ENCODE peak calls at places on chromosomes 3 and 15, in eight cellular contexts. D is fibroblast of lung; O is tibial artery; X is CD4-positive, alpha-beta memory T cell; N is substantia nigra; M is CD8-positive, alpha-beta memory T cell; Z is dorsolateral prefrontal cortex; A is naive thymus-derived CD4-positive, alpha-beta T cell. U is an unnamed sample.

GRCh38 chr3:161462138-161462537 is 34.5 kb upstream of the OTOL1 start:
- DNase-seq in A (no peak), D (no peak), M (no peak), N (no peak), Z (no peak), O (no peak), X (no peak), U (no peak)

GRCh38 chr15:38683382-38684242 is 119.0 kb upstream of the RASGRP1 start:
- DNase-seq in N (peak; percentile 29), X (peak; percentile 70), D (peak; percentile 29), O (no peak), Z (peak; percentile 69), M (peak; percentile 67), A (peak; percentile 43), U (no peak)

GRCh38 chr3:134642445-134643149 is 8.2 kb downstream of the KY start:
- DNase-seq in N (no peak), O (no peak), D (no peak), Z (no peak), A (no peak), M (no peak), X (no peak), U (no peak)

GRCh38 chr3:45546636-45547201 is 47.8 kb upstream of the LIMD1 start:
- DNase-seq in A (no peak), N (peak; percentile 50), O (no peak), M (no peak), X (no peak), D (no peak), Z (no peak), U (no peak)

GRCh38 chr15:89888214-89888804 is 5.5 kb downstream of the AP3S2 start:
- DNase-seq in N (no peak), X (no peak), A (no peak), D (peak; percentile 66), Z (no peak), O (no peak), M (no peak), U (no peak)

GRCh38 chr15:54979949-54980348 is 216.8 kb downstream of the RSL24D1 start:
- DNase-seq in Z (no peak), A (no peak), N (no peak), D (no peak), O (no peak), M (no peak), X (no peak), U (no peak)

GRCh38 chr3:72185549-72186484 is 400.9 kb upstream of the PROK2 start:
- DNase-seq in N (no peak), A (no peak), X (no peak), Z (no peak), D (peak; percentile 92), O (no peak), M (no peak), U (peak; percentile 79)

GRCh38 chr3:98972720-98973119 is 71.2 kb upstream of the DCBLD2 start:
- DNase-seq in N (no peak), M (no peak), D (no peak), A (no peak), X (no peak), O (no peak), Z (no peak), U (no peak)

GRCh38 chr3:6438031-6438430 is 422.9 kb upstream of the GRM7 start:
- DNase-seq in N (no peak), M (no peak), O (no peak), Z (no peak), X (no peak), A (no peak), D (peak; percentile 5), U (no peak)

GRCh38 chr3:172159962-172160538 is 120.7 kb downstream of the FNDC3B start:
- DNase-seq in D (peak; percentile 61), N (no peak), X (no peak), Z (no peak), A (no peak), M (no peak), O (peak; percentile 76), U (no peak)

GRCh38 chr3:134004841-134005240 is 24.9 kb downstream of the SLCO2A1 start:
- DNase-seq in D (peak; percentile 40), X (no peak), Z (no peak), A (no peak), M (no peak), N (no peak), O (no peak), U (no peak)

GRCh38 chr15:24760066-24760465 is 84.5 kb downstream of the NPAP1 start:
- DNase-seq in A (no peak), X (no peak), O (no peak), M (no peak), N (no peak), Z (no peak), D (no peak), U (no peak)

GRCh38 chr15:67880651-67881182 is 40.9 kb upstream of the RNU6-1 start:
- DNase-seq in D (peak; percentile 47), O (peak; percentile 38), A (no peak), Z (no peak), M (no peak), N (no peak), X (no peak), U (peak; percentile 43)

GRCh38 chr3:27632431-27633223 is 89.5 kb downstream of the EOMES start:
- DNase-seq in A (peak; percentile 29), N (peak; percentile 5), Z (no peak), M (peak; percentile 46), O (peak; percentile 28), D (peak; percentile 77), X (peak; percentile 50), U (no peak)

GRCh38 chr3:172347895-172348680 is 100.2 kb downstream of the GHSR start:
- DNase-seq in O (no peak), Z (no peak), N (no peak), M (no peak), X (no peak), D (no peak), A (no peak), U (no peak)

DNA sequence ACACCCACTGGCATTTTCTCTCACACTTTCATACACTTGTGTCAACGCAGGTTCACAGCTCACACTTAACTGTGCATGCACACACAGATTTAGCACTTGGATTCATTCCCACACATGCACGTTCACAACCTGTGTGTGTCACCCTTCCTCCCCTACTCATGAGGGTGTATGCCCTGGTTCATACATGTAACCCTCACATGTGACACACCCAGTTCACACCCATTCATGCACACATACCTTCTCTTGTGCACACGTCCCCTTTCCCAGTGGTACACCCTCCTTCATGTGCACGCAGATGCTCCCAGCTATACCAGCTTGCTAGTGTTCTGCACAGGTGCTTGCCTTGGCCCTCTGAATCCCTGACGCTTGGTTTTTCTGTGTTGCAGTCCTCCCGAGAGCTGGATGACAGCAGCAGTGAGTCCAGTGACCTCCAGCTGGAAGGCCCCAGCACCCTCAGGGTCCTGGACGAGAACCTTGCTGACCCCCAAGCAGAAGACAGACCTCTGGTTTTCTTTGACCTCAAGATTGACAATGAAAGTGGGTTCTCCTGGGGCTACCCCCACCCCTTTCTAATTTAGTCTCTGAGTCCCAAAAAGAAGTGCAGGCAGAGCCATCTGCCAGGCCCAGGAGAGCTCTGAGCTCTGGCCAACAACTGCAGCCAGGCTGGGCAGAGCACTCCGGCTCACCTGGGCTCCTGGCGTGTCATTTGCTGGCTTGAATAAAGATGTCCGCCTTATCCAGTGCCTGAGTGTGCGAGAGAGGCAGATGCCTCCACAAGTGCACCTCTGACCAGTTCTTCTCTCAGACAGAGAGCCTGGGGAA is 39.5 kb downstream of the GOLGA6A start:
- DNase-seq in X (no peak), D (no peak), Z (no peak), M (no peak), O (no peak), N (no peak), A (no peak), U (no peak)
- H3K27ac ChIP-seq in X (no peak overlapping the region), D (no peak overlapping the region), Z (no peak overlapping the region), M (no peak overlapping the region), O (peak overlapping the region; percentile 40), N (no peak overlapping the region), A (no peak overlapping the region), U (no peak overlapping the region)

DNA sequence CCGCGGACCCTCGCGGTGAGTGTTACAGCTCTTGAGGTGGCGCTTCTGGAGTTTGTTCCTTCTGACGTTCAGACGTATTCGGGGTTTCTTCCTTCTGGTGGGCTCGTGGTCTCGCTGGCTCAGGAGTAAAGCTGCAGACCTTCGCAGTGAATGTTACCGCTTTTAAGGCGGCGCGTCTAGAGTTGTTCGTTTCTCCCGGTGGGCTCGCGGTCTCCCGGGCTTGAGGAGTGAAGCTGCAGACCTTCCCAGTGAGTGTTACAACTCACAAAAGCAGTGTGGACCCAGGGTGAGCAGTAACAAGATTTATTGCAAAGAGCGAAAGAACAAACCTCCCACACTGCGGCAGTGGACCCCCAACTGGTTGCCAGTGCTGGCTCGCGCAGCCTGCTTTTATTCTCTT is 177.1 kb downstream of the UACA start:
- DNase-seq in X (no peak), O (no peak), Z (no peak), N (no peak), M (no peak), D (no peak), A (no peak), U (no peak)
- H3K27ac ChIP-seq in X (no peak overlapping the region), O (no peak overlapping the region), Z (no peak overlapping the region), N (no peak overlapping the region), M (no peak overlapping the region), D (no peak overlapping the region), A (no peak overlapping the region), U (no peak overlapping the region)

DNA sequence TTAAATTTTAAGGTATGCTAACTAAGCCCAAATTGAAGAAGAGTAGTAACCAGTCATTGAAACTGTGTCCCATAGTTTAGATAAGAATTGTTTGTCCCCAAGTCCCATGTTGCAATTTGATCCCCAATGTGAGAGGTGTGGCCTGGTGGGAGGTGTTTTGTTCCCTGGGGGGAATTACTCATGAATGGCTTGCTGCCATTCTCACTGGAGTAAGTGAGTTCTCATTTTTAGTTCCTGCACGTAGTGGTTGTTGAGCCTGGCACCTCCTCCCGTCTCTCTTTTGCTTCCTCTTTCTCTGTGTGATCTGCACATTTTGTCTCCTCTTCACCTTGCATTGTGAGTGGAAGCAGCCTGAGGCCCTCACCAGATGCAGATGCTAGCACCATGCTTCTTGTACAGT is 1271.0 kb downstream of the NSUN3 start:
- DNase-seq in N (no peak), A (no peak), D (no peak), M (no peak), Z (no peak), O (no peak), X (no peak), U (no peak)
- H3K27ac ChIP-seq in N (no peak overlapping the region), A (no peak overlapping the region), D (no peak overlapping the region), M (no peak overlapping the region), Z (no peak overlapping the region), O (no peak overlapping the region), X (no peak overlapping the region), U (no peak overlapping the region)

GRCh38 chr3:126348308-126348920 is 8.8 kb downstream of the KLF15 start:
- DNase-seq in X (no peak), O (peak; percentile 15), N (no peak), M (no peak), D (no peak), A (peak; percentile 2), Z (peak; percentile 10), U (no peak)

GRCh38 chr3:126350502-126351085 is 6.6 kb downstream of the KLF15 start:
- DNase-seq in M (no peak), N (no peak), Z (peak; percentile 9), A (no peak), O (peak; percentile 18), X (no peak), D (no peak), U (no peak)

GRCh38 chr3:126351086-126351770 is 6.0 kb downstream of the KLF15 start:
- DNase-seq in N (no peak), O (peak; percentile 18), A (no peak), M (no peak), D (no peak), Z (peak; percentile 24), X (no peak), U (no peak)

GRCh38 chr3:126349071-126349470 is 8.1 kb downstream of the KLF15 start:
- DNase-seq in N (no peak), M (no peak), Z (peak; percentile 23), D (no peak), X (no peak), A (peak; percentile 1), O (peak; percentile 19), U (no peak)

GRCh38 chr3:126349611-126350501 is 7.4 kb downstream of the KLF15 start:
- DNase-seq in O (peak; percentile 16), N (no peak), M (no peak), Z (peak; percentile 24), A (peak; percentile 4), X (no peak), D (no peak), U (no peak)
- H3K27ac ChIP-seq in O (no peak overlapping the region), N (peak overlapping the region; percentile 17), M (no peak overlapping the region), Z (peak overlapping the region; percentile 57), A (no peak overlapping the region), X (no peak overlapping the region), D (no peak overlapping the region), U (no peak overlapping the region)